ENCODE peak calls at places on chromosome 19, in seven cellular contexts. K is G401; A is activated T-helper 1 cell treated with anti-CD3 and anti-CD28 coated beads, Interleukin-2, amount 50 U/mL, for 16 hours; S is astrocyte of the spinal cord; V is neural crest cell; D is activated CD4-positive, alpha-beta T cell treated with anti-CD3 and anti-CD28 coated beads, Interleukin-2, amount 10 ng/mL, durations not matched to agents 7 days and 5 days; L is stimulated activated naive CD8-positive, alpha-beta T cell treated with anti-CD3 and anti-CD28 coated beads, Interleukin-15, Interleukin-2, amounts not matched to agents 100 U/mL and 50 U/mL, for 24 hours. X is an unnamed sample.

GRCh38 chr19:33373701-33374405 is at the start of gene CEBPG:
- DNase-seq in S (peak; percentile 54), A (no peak), K (no peak), D (peak; percentile 55), L (peak; percentile 69), V (peak; percentile 45), X (peak; percentile 39)

GRCh38 chr19:40419066-40419612 is 6.0 kb upstream of the PRX start:
- DNase-seq in L (no peak), D (no peak), V (no peak), A (no peak), K (no peak), S (no peak), X (no peak)

GRCh38 chr19:57068921-57069697 is 50.7 kb upstream of the USP29 start:
- DNase-seq in L (no peak), V (no peak), D (no peak), S (no peak), K (peak; percentile 57), A (no peak), X (no peak)

GRCh38 chr19:7168941-7169340 is 99.4 kb downstream of the ZNF557 start:
- DNase-seq in L (no peak), S (no peak), A (no peak), V (no peak), D (no peak), K (no peak), X (no peak)

GRCh38 chr19:1668339-1669123 is 16.1 kb upstream of the TCF3 start:
- DNase-seq in K (no peak), A (no peak), S (no peak), L (peak; percentile 46), V (no peak), D (no peak), X (no peak)

GRCh38 chr19:20247016-20247683 is 80.1 kb downstream of the ZNF486 start:
- DNase-seq in A (no peak), D (peak; percentile 34), K (peak; percentile 41), L (peak; percentile 17), V (peak; percentile 14), S (no peak), X (no peak)

GRCh38 chr19:28582807-28583206 is 630.1 kb downstream of the UQCRFS1 start:
- DNase-seq in L (no peak), D (no peak), S (no peak), K (no peak), V (no peak), A (no peak), X (no peak)

GRCh38 chr19:6707658-6708018 is 12.8 kb downstream of the C3 start:
- DNase-seq in V (no peak), S (no peak), D (no peak), A (no peak), L (no peak), K (no peak), X (no peak)

GRCh38 chr19:52170304-52170703 is 1.1 kb downstream of the ZNF836 start:
- DNase-seq in S (no peak), A (no peak), V (no peak), L (no peak), D (peak; percentile 10), K (peak; percentile 36), X (no peak)

GRCh38 chr19:31280266-31281006 is 68.8 kb downstream of the TSHZ3 start:
- DNase-seq in A (no peak), V (no peak), K (no peak), D (no peak), L (no peak), S (no peak), X (no peak)

GRCh38 chr19:29724102-29724641 is 9.1 kb upstream of the C19orf12 start:
- DNase-seq in S (peak; percentile 3), K (peak; percentile 50), V (peak; percentile 36), A (no peak), D (peak; percentile 32), L (peak; percentile 55), X (no peak)

GRCh38 chr19:38683393-38684077 is 36.1 kb downstream of the ACTN4 start:
- DNase-seq in K (peak; percentile 46), S (peak; percentile 97), D (peak; percentile 33), V (no peak), L (peak; percentile 65), A (no peak), X (no peak)

GRCh38 chr19:49442793-49443365 is 1.6 kb upstream of the SLC17A7 start:
- DNase-seq in S (peak; percentile 84), D (peak; percentile 73), V (peak; percentile 72), K (peak; percentile 86), A (peak; percentile 30), L (peak; percentile 82), X (no peak)

GRCh38 chr19:29526730-29527499 is 1.1 kb downstream of the VSTM2B start:
- DNase-seq in S (no peak), A (no peak), K (peak; percentile 50), V (no peak), D (no peak), L (peak; percentile 53), X (no peak)

GRCh38 chr19:16899566-16900075 is 10.8 kb downstream of the F2RL3 start:
- DNase-seq in S (peak; percentile 18), K (peak; percentile 2), D (peak; percentile 46), A (no peak), V (peak; percentile 29), L (peak; percentile 48), X (no peak)

GRCh38 chr19:39539519-39540332 is at the start of gene EID2:
- DNase-seq in D (peak; percentile 94), A (peak; percentile 88), K (peak; percentile 95), S (peak; percentile 95), V (peak; percentile 97), L (peak; percentile 97), X (peak; percentile 86)

GRCh38 chr19:1245884-1246816 is 2.2 kb upstream of the MIDN start:
- DNase-seq in K (no peak), L (no peak), A (no peak), D (no peak), S (no peak), V (no peak), X (no peak)

GRCh38 chr19:1066748-1067340 is at the start of gene ARHGAP45:
- DNase-seq in D (peak; percentile 88), A (peak; percentile 55), S (no peak), K (no peak), L (peak; percentile 90), V (no peak), X (peak; percentile 79)

GRCh38 chr19:55454787-55455243 is 6.6 kb downstream of the ISOC2 start:
- DNase-seq in D (peak; percentile 63), S (no peak), K (peak; percentile 63), A (peak; percentile 23), V (peak; percentile 54), L (peak; percentile 64), X (no peak)

GRCh38 chr19:30391554-30392551 is 19.7 kb downstream of the ZNF536 start:
- DNase-seq in V (no peak), D (no peak), A (no peak), K (peak; percentile 60), L (no peak), S (peak; percentile 12), X (no peak)

GRCh38 chr19:58182577-58182988 is 278 bp upstream of the ZNF274 start:
- DNase-seq in L (no peak), A (peak; percentile 70), V (no peak), D (peak; percentile 90), K (no peak), S (no peak), X (peak; percentile 9)

GRCh38 chr19:27876489-27876888 is 1336.5 kb downstream of the UQCRFS1 start:
- DNase-seq in A (no peak), D (no peak), K (no peak), S (no peak), L (no peak), V (no peak), X (no peak)

GRCh38 chr19:38691938-38692457 is 44.5 kb downstream of the ACTN4 start:
- DNase-seq in D (no peak), A (no peak), V (no peak), S (peak; percentile 93), L (no peak), K (no peak), X (no peak)

X was measured in central memory CD8-positive, alpha-beta T cell.